ENCODE peak calls at places on chromosomes 4 and X, in eight cellular contexts. J, V, W, S, D, Z, R and X are unnamed samples.

GRCh38 chr4:100935090-100935489 is 412.2 kb downstream of the PPP3CA start:
- DNase-seq in S (no peak), Z (no peak), V (no peak), W (no peak), D (no peak), R (no peak), J (no peak), X (no peak)

GRCh38 chrX:41302293-41302868 is 31.6 kb upstream of the DDX3X start:
- DNase-seq in J (no peak), D (peak), W (no peak), Z (no peak), S (no peak), R (no peak), V (no peak), X (peak)

GRCh38 chrX:137031517-137032377 is 2.0 kb downstream of the GPR101 start:
- DNase-seq in W (peak), J (peak), Z (no peak), V (peak), R (peak), D (no peak), S (no peak), X (no peak)

GRCh38 chr4:15400911-15401671 is 26.7 kb upstream of the C1QTNF7 start:
- DNase-seq in S (peak), W (peak), Z (no peak), R (peak), D (no peak), J (peak), V (peak), X (peak)

GRCh38 chr4:147909225-147909624 is 177.3 kb downstream of the ARHGAP10 start:
- DNase-seq in J (no peak), R (no peak), S (no peak), W (no peak), Z (no peak), V (no peak), D (no peak), X (no peak)

GRCh38 chrX:149630681-149631292 is 805 bp downstream of the TMEM185A start:
- DNase-seq in V (no peak), D (no peak), Z (no peak), W (peak), J (no peak), S (no peak), R (peak), X (peak)

GRCh38 chr4:114026447-114026846 is 47.0 kb upstream of the ARSJ start:
- DNase-seq in V (no peak), W (no peak), J (no peak), S (no peak), D (no peak), R (no peak), Z (no peak), X (no peak)

GRCh38 chr4:15894393-15894792 is 44.1 kb downstream of the FGFBP1 start:
- DNase-seq in V (no peak), Z (no peak), R (no peak), W (no peak), D (no peak), J (no peak), S (no peak), X (no peak)

GRCh38 chr4:8136972-8137710 is 21.5 kb downstream of the ABLIM2 start:
- DNase-seq in J (no peak), R (no peak), W (no peak), Z (no peak), V (no peak), S (no peak), D (no peak), X (no peak)

GRCh38 chrX:24371391-24371972 is 11.0 kb downstream of the SUPT20HL1 start:
- DNase-seq in R (peak), Z (peak), V (peak), S (peak), W (peak), D (peak), J (peak), X (peak)

GRCh38 chrX:65451663-65452062 is 82.9 kb downstream of the LAS1L start:
- DNase-seq in J (no peak), W (peak), Z (no peak), V (peak), R (no peak), D (no peak), S (no peak), X (peak)

GRCh38 chr4:89266128-89266527 is 41.5 kb downstream of the GPRIN3 start:
- DNase-seq in S (no peak), J (no peak), D (no peak), R (no peak), Z (no peak), W (no peak), V (no peak), X (no peak)

GRCh38 chrX:38891641-38892413 is 90.6 kb downstream of the MID1IP1 start:
- DNase-seq in J (no peak), V (no peak), Z (no peak), R (no peak), W (peak), S (no peak), D (no peak), X (no peak)

GRCh38 chrX:150841466-150842197 is 56.8 kb downstream of the CD99L2 start:
- DNase-seq in S (no peak), Z (no peak), R (peak), W (peak), V (no peak), J (no peak), D (no peak), X (no peak)

GRCh38 chr4:9765091-9765490 is 16.3 kb upstream of the DRD5 start:
- DNase-seq in S (no peak), V (peak), R (peak), J (no peak), D (no peak), W (peak), Z (no peak), X (peak)

GRCh38 chr4:111512081-111512774 is 633.0 kb upstream of the FAM241A start:
- DNase-seq in V (no peak), Z (no peak), R (no peak), S (no peak), D (no peak), J (no peak), W (peak), X (no peak)

GRCh38 chr4:21544410-21544809 is 404.2 kb downstream of the KCNIP4 start:
- DNase-seq in D (no peak), W (no peak), S (no peak), Z (no peak), R (peak), J (no peak), V (no peak), X (no peak)

GRCh38 chr4:9904976-9905587 is 116.2 kb downstream of the SLC2A9 start:
- DNase-seq in Z (no peak), W (no peak), D (no peak), J (no peak), S (no peak), R (no peak), V (no peak), X (no peak)

GRCh38 chr4:113759696-113760093 is 1.8 kb downstream of the CAMK2D start:
- DNase-seq in V (no peak), Z (no peak), W (no peak), S (no peak), D (no peak), J (no peak), R (no peak), X (no peak)

GRCh38 chrX:46198858-46199257 is 346.4 kb downstream of the ZNF674 start:
- DNase-seq in R (no peak), S (no peak), D (no peak), V (no peak), J (no peak), Z (no peak), W (no peak), X (no peak)

GRCh38 chr4:35300996-35301774 is 943.1 kb downstream of the ARAP2 start:
- DNase-seq in Z (no peak), R (no peak), S (no peak), V (no peak), W (no peak), D (no peak), J (no peak), X (no peak)

GRCh38 chr4:3792813-3793212 is 26.6 kb downstream of the ADRA2C start:
- DNase-seq in V (no peak), W (no peak), D (no peak), J (no peak), Z (no peak), S (no peak), R (no peak), X (no peak)

GRCh38 chr4:142845293-142846070 is 619 bp downstream of the INPP4B start:
- DNase-seq in S (no peak), W (no peak), V (peak), J (peak), R (no peak), D (no peak), Z (peak), X (peak)

GRCh38 chrX:73850124-73851013 is 287.4 kb downstream of the CHIC1 start:
- DNase-seq in W (peak), Z (no peak), S (no peak), D (no peak), J (no peak), R (peak), V (peak), X (peak)

GRCh38 chrX:9338986-9339385 is 125.9 kb upstream of the TBL1X start:
- DNase-seq in Z (no peak), D (no peak), R (no peak), V (no peak), W (no peak), S (no peak), J (no peak), X (no peak)

GRCh38 chr4:40299704-40300336 is 35.3 kb upstream of the CHRNA9 start:
- DNase-seq in J (no peak), S (no peak), V (no peak), Z (no peak), D (no peak), R (no peak), W (no peak), X (no peak)

GRCh38 chr4:164761746-164762275 is 7.9 kb downstream of the SMIM31 start:
- DNase-seq in J (no peak), S (no peak), R (no peak), D (no peak), Z (no peak), V (no peak), W (no peak), X (no peak)

GRCh38 chrX:74179071-74179470 is 124.9 kb upstream of the ZCCHC13 start:
- DNase-seq in J (no peak), R (no peak), Z (no peak), W (peak), S (no peak), D (no peak), V (no peak), X (no peak)

GRCh38 chr4:159297088-159297487 is 194.2 kb downstream of the RAPGEF2 start:
- DNase-seq in S (no peak), R (no peak), J (no peak), D (no peak), W (no peak), Z (no peak), V (no peak), X (no peak)

GRCh38 chr4:35138449-35138848 is 1105.9 kb downstream of the ARAP2 start:
- DNase-seq in R (no peak), J (no peak), Z (no peak), S (no peak), V (no peak), W (no peak), D (no peak), X (no peak)

GRCh38 chrX:74940414-74940813 is 15.2 kb upstream of the NEXMIF start:
- DNase-seq in R (no peak), V (no peak), Z (no peak), J (no peak), W (no peak), S (no peak), D (no peak), X (no peak)

GRCh38 chrX:3545901-3546300 is 167.5 kb downstream of the PRKX start:
- DNase-seq in W (peak), J (no peak), V (no peak), Z (no peak), S (no peak), D (no peak), R (no peak), X (no peak)

GRCh38 chr4:186902361-186902760 is 178.7 kb upstream of the FAT1 start:
- DNase-seq in Z (no peak), S (no peak), V (peak), W (no peak), D (no peak), J (no peak), R (no peak), X (no peak)

GRCh38 chr4:173227753-173228152 is 59.1 kb downstream of the GALNT7 start:
- DNase-seq in Z (no peak), R (no peak), J (no peak), D (no peak), W (no peak), V (no peak), S (no peak), X (no peak)

GRCh38 chr4:173235050-173235449 is 66.4 kb downstream of the GALNT7 start:
- DNase-seq in W (no peak), D (no peak), V (no peak), Z (no peak), R (no peak), J (no peak), S (no peak), X (no peak)

GRCh38 chr4:173230077-173230476 is 61.5 kb downstream of the GALNT7 start:
- DNase-seq in W (peak), J (no peak), Z (no peak), S (no peak), R (no peak), D (no peak), V (no peak), X (no peak)

GRCh38 chr4:173237152-173237551 is 68.5 kb downstream of the GALNT7 start:
- DNase-seq in W (no peak), Z (no peak), J (no peak), R (no peak), S (no peak), D (no peak), V (no peak), X (no peak)

GRCh38 chr4:173231916-173232315 is 63.3 kb downstream of the GALNT7 start:
- DNase-seq in V (no peak), D (no peak), S (no peak), W (peak), J (no peak), Z (no peak), R (no peak), X (no peak)
- TF ChIP-seq CTCF in V (peak), D (no peak), S (no peak), W (peak), J (no peak), Z (no peak), R (peak), X (no peak)

GRCh38 chr4:29726938-29727337 is 993.2 kb upstream of the PCDH7 start:
- DNase-seq in J (no peak), D (no peak), S (no peak), Z (no peak), V (no peak), R (no peak), W (no peak), X (no peak)
- TF ChIP-seq CTCF in J (no peak), D (no peak), S (no peak), Z (no peak), V (no peak), R (no peak), W (no peak), X (no peak)

DNA sequence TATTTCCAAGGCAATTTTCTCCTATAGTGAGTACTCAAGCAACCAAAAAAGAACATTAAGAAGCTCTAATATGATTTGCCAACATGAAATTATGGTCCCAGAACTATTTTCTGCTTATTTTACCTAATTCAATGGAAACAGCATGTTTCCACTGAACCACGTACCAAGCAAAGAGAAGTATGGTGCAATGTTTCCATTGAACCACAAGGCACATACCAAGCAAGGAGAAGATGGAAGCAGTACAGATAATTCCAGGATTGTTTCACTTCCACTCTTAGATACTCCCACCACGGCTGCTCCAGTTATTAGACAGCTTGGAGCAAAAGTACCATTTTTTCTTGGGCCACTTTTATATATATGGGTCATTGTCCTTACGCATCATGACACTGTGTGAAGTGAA is 164.9 kb downstream of the RNF150 start:
- DNase-seq in W (no peak), J (no peak), S (no peak), D (no peak), R (no peak), Z (no peak), V (no peak), X (no peak)
- TF ChIP-seq CTCF in W (no peak), J (no peak), S (no peak), D (no peak), R (no peak), Z (no peak), V (no peak), X (no peak)

DNA sequence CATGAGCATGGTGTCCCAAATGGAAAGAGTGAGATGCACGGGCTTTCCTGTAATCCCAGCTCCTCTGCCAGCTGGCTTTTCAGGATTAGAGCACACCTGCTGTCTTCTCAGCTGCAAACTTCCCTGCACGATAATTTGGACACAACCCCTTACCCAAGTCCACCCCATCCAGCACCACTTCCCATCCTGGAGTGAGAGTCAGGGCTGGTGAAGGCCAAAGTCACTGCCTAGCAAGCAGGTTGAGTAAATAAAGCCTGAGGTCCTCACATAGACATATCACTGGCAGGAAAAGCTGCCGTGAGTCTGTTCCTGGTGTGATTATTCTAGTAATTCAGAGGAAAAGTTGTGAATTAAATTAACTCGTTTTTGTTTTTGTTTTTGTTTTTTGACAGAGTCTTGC is 113.9 kb upstream of the MBNL3 start:
- DNase-seq in S (no peak), V (no peak), D (no peak), R (no peak), J (no peak), W (no peak), Z (no peak), X (no peak)
- TF ChIP-seq CTCF in S (no peak), V (no peak), D (no peak), R (no peak), J (no peak), W (no peak), Z (no peak), X (no peak)

GRCh38 chr4:1562371-1562770 is 121.7 kb downstream of the FAM53A start:
- DNase-seq in S (no peak), R (no peak), W (no peak), Z (no peak), D (no peak), J (no peak), V (no peak), X (no peak)

GRCh38 chr4:1563241-1563640 is 120.9 kb downstream of the FAM53A start:
- DNase-seq in W (no peak), J (no peak), Z (no peak), S (no peak), V (no peak), R (no peak), D (no peak), X (no peak)

GRCh38 chr4:1561286-1561990 is 122.7 kb downstream of the FAM53A start:
- DNase-seq in S (no peak), W (no peak), R (no peak), Z (no peak), D (no peak), V (no peak), J (no peak), X (no peak)

GRCh38 chr4:1563768-1564485 is 120.2 kb downstream of the FAM53A start:
- DNase-seq in W (no peak), D (no peak), Z (no peak), S (no peak), R (no peak), J (no peak), V (no peak), X (no peak)

GRCh38 chr4:1562771-1563170 is 121.3 kb downstream of the FAM53A start:
- DNase-seq in V (no peak), D (no peak), R (no peak), J (no peak), S (no peak), Z (no peak), W (no peak), X (no peak)
- TF ChIP-seq CTCF in V (no peak), D (no peak), R (no peak), J (no peak), S (no peak), Z (no peak), W (no peak), X (no peak)

DNA sequence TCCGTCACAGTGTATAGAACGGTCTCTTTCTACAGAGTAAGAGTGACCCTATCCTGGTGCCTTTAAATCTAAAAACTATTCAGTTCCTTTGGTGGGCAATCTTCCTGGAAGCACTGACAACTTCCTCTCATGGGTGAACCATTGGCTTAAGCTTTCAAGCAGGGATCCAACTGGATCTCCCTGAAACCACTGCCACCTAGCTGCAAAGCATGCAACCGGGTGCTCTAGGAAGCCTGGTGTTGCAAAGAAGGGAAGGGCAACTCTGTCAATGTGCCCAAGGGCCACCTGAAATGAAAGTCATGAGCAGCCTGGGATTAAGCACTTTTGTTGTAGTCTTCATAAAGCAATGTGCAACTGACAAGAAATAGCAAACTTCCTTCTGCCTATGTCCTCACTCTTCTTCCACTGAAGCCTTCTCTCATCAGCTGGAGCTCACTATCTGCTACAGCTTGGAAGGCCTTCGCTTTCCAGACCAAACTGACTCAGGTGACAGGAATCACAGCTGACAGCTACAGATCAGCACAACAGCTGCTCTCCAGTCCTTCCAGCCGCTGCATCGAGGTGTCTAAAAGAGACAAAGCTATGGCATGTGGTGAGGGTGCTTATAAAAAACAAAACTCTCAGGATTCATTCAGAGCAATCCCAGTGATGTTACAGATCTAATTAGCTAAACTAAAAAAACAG is 46.1 kb downstream of the SETD7 start:
- DNase-seq in Z (no peak), S (no peak), J (no peak), V (no peak), D (no peak), R (no peak), W (no peak), X (peak)
- TF ChIP-seq CTCF in Z (peak), S (peak), J (no peak), V (no peak), D (no peak), R (no peak), W (peak), X (no peak)

GRCh38 chrX:106999002-106999975 is 723 bp downstream of the MORC4 start:
- DNase-seq in S (no peak), W (peak), V (peak), R (peak), J (peak), Z (no peak), D (no peak), X (peak)
- TF ChIP-seq CTCF in S (peak), W (peak), V (peak), R (no peak), J (peak), Z (peak), D (peak), X (no peak)

GRCh38 chr4:31692407-31692940 is 972.3 kb downstream of the PCDH7 start:
- DNase-seq in D (no peak), J (no peak), W (no peak), S (no peak), Z (no peak), R (no peak), V (no peak), X (no peak)
- TF ChIP-seq CTCF in D (no peak), J (no peak), W (no peak), S (no peak), Z (no peak), R (peak), V (no peak), X (no peak)